ENCODE peak calls at places on chromosomes 3 and 15, in four cellular contexts. I is IMR-90, B is GM12878, X is K562. N is an unnamed sample.

GRCh38 chr15:38627684-38628277 is 63.2 kb upstream of the RASGRP1 start:
- DNase-seq in I (no peak), B (no peak), X (no peak), N (no peak)

GRCh38 chr15:62912808-62913207 is 129.7 kb upstream of the TPM1 start:
- DNase-seq in I (no peak), B (no peak), X (no peak), N (no peak)

GRCh38 chr3:161854232-161854771 is 357.7 kb downstream of the OTOL1 start:
- DNase-seq in I (peak), B (no peak), X (no peak), N (peak)

GRCh38 chr3:102481050-102481449 is 46.2 kb downstream of the ZPLD1 start:
- DNase-seq in I (no peak), B (no peak), X (no peak), N (no peak)

GRCh38 chr3:179613807-179614206 is 9.2 kb downstream of the NDUFB5 start:
- DNase-seq in I (peak), B (no peak), X (no peak), N (no peak)

GRCh38 chr3:52112056-52112455 is 42.2 kb downstream of the POC1A start:
- DNase-seq in I (no peak), B (no peak), X (no peak), N (no peak)

GRCh38 chr3:184636774-184637316 is 75.0 kb downstream of the MAGEF1 start:
- DNase-seq in I (peak), B (no peak), X (no peak), N (no peak)

GRCh38 chr3:52120576-52121458 is 33.4 kb downstream of the POC1A start:
- DNase-seq in I (no peak), B (no peak), X (no peak), N (no peak)

GRCh38 chr3:74060201-74060600 is 435.5 kb upstream of the PDZRN3 start:
- DNase-seq in I (no peak), B (no peak), X (no peak), N (no peak)

DNA sequence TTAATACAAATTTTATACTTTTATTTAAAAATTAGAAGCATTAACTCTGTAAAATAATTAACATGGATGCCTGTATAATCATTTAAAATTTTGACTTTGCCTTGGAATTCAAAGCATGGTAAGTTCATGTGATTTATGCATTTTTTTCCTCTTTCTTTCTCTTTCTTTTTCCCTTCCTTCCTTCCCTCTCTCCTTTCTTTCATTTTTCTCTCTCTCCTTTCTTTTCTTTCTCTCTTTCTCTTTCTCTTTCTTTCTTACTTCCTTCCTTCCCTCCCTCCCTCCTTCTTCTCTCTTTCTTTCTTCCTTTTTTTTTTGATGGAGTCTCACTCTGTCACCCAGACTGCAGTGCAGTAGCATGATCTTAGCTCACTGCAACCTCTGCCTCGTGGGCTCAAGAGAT is 53.8 kb upstream of the P3H2 start:
- DNase-seq in I (no peak), B (no peak), X (no peak), N (no peak)
- TF ChIP-seq CHD1 in I (no peak), B (no peak), X (no peak), N (no peak)

DNA sequence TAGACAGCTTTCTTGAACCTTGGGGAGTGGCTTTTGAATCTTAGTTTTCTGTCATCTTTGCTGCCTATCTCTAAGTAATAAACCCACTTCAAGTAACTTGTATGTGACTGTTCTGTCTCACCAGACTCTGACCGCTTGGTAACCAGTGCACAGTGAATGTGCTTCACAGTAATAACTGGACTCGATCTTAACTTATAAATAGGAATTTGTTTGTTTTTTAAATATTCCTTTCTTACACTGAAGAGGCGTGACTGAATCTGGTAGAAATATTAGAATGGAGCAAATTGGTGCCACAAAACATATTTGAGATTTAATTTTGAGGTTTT is 318.0 kb downstream of the GBE1 start:
- DNase-seq in I (no peak), B (no peak), X (no peak), N (no peak)
- TF ChIP-seq CHD1 in I (no peak), B (no peak), X (no peak), N (no peak)

GRCh38 chr3:50454671-50455070 is 48.8 kb downstream of the CACNA2D2 start:
- DNase-seq in I (no peak), B (no peak), X (no peak), N (no peak)
- TF ChIP-seq CHD1 in I (no peak), B (no peak), X (no peak), N (no peak)

GRCh38 chr3:45507820-45508317 is 86.7 kb upstream of the LIMD1 start:
- DNase-seq in I (peak), B (no peak), X (no peak), N (no peak)

GRCh38 chr3:45506751-45507391 is 87.7 kb upstream of the LIMD1 start:
- DNase-seq in I (peak), B (no peak), X (no peak), N (no peak)

GRCh38 chr3:45499529-45499928 is 95.0 kb upstream of the LIMD1 start:
- DNase-seq in I (peak), B (no peak), X (no peak), N (no peak)

GRCh38 chr3:45506084-45506483 is 88.5 kb upstream of the LIMD1 start:
- DNase-seq in I (no peak), B (no peak), X (no peak), N (no peak)

GRCh38 chr3:45503904-45504651 is 90.5 kb upstream of the LIMD1 start:
- DNase-seq in I (no peak), B (no peak), X (no peak), N (no peak)
- TF ChIP-seq CHD1 in I (no peak), B (no peak), X (no peak), N (no peak)

GRCh38 chr3:87997298-87997697 is 61.5 kb downstream of the CGGBP1 start:
- DNase-seq in I (no peak), B (peak), X (no peak), N (no peak)
- TF ChIP-seq CHD1 in I (no peak), B (no peak), X (no peak), N (no peak)

GRCh38 chr15:50415752-50416404 is 8.3 kb upstream of the USP8 start:
- DNase-seq in I (peak), B (no peak), X (no peak), N (no peak)

GRCh38 chr15:50416920-50417319 is 7.3 kb upstream of the USP8 start:
- DNase-seq in I (no peak), B (no peak), X (no peak), N (no peak)

GRCh38 chr15:50414624-50415023 is 9.6 kb upstream of the USP8 start:
- DNase-seq in I (no peak), B (no peak), X (no peak), N (no peak)

DNA sequence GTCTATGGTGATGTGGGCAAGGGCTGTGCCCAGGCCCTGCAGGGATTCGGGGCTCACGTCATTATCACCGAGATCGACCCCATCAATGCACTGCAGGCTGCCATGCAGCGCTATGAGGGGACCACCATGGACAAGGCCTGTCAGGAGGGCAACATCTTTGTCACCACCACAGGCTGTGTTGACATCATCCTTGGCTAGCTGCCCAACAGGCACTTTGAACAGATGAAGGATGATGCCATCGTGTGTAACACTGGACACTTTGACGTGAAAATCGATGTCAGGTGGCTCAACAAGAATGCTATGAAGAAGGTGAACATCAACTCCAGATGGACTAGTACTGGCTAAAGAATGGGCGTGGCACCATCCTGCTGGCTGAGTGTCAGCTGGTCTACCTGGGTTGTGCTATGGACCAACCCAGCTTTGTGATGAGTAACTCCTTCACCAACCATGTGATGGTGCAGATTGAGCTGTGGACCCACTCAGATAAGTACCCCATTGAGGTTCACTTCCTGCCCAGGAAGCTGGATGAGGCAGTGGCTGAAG is 6.1 kb upstream of the USP8 start:
- DNase-seq in I (no peak), B (no peak), X (no peak), N (no peak)
- TF ChIP-seq CHD1 in I (no peak), B (no peak), X (no peak), N (no peak)

GRCh38 chr15:100093211-100094126 is 248.3 kb downstream of the ADAMTS17 start:
- DNase-seq in I (peak), B (no peak), X (no peak), N (no peak)

GRCh38 chr15:100095896-100096600 is 245.7 kb downstream of the ADAMTS17 start:
- DNase-seq in I (no peak), B (no peak), X (no peak), N (no peak)

GRCh38 chr15:100090411-100090810 is 251.4 kb downstream of the ADAMTS17 start:
- DNase-seq in I (no peak), B (no peak), X (no peak), N (no peak)

GRCh38 chr15:100094127-100094510 is 247.7 kb downstream of the ADAMTS17 start:
- DNase-seq in I (no peak), B (no peak), X (no peak), N (no peak)

DNA sequence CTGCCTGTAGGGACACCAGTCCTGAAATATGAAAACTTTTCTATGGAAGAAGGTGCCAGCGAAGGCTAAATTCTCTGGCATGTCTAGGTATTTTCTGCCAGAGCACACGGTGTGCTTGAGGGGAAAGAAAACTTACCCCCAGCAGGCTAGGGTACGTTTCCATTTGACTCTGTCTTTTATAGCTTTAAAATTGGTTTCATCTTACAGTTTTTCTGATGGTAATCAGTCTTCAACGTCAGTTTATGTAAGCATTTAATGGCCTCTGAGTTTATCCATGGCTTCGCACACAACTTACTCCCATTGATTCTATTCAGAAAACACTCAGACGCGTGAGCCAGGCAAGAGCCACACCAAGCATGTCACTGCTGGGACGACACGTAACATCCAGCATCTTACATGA is 249.7 kb downstream of the ADAMTS17 start:
- DNase-seq in I (no peak), B (no peak), X (no peak), N (no peak)
- TF ChIP-seq CHD1 in I (no peak), B (no peak), X (no peak), N (no peak)

GRCh38 chr15:24856397-24857093 is 98.2 kb upstream of the SNRPN start:
- DNase-seq in I (peak), B (no peak), X (peak), N (peak)
- TF ChIP-seq CHD1 in I (no peak), B (no peak), X (no peak), N (no peak)

N was measured in H1.